ENCODE peak calls at places on chromosomes 11 and 22, in seven cellular contexts. One of them, this sample, is unnamed.

GRCh38 chr22:43819691-43820670 is 7.9 kb upstream of the EFCAB6 start:
- DNase-seq in foreskin fibroblast: no peak
- DNase-seq in lung: no peak
- DNase-seq in SK-N-SH: no peak
- DNase-seq in AG09309: no peak
- DNase-seq in choroid plexus epithelial cell: no peak
- DNase-seq in testis: no peak
- DNase-seq in this sample: no peak

GRCh38 chr22:19178065-19178658 is 374 bp downstream of the SLC25A1 start:
- DNase-seq in lung: no peak
- DNase-seq in AG09309: no peak
- DNase-seq in foreskin fibroblast: no peak
- DNase-seq in choroid plexus epithelial cell: peak; percentile 26
- DNase-seq in testis: peak; percentile 28
- DNase-seq in SK-N-SH: peak; percentile 85
- DNase-seq in this sample: no peak

GRCh38 chr22:37089451-37089850 is 20.1 kb downstream of the TMPRSS6 start:
- DNase-seq in AG09309: no peak
- DNase-seq in choroid plexus epithelial cell: no peak
- DNase-seq in testis: no peak
- DNase-seq in SK-N-SH: no peak
- DNase-seq in foreskin fibroblast: no peak
- DNase-seq in lung: no peak
- DNase-seq in this sample: no peak

GRCh38 chr11:134615041-134615615 is 203.1 kb upstream of the B3GAT1 start:
- DNase-seq in testis: no peak
- DNase-seq in foreskin fibroblast: no peak
- DNase-seq in choroid plexus epithelial cell: no peak
- DNase-seq in SK-N-SH: no peak
- DNase-seq in lung: no peak
- DNase-seq in AG09309: no peak
- DNase-seq in this sample: peak; percentile 69

GRCh38 chr11:131511794-131512193 is 141.4 kb downstream of the NTM start:
- DNase-seq in lung: no peak
- DNase-seq in foreskin fibroblast: no peak
- DNase-seq in SK-N-SH: peak; percentile 43
- DNase-seq in choroid plexus epithelial cell: peak; percentile 9
- DNase-seq in AG09309: no peak
- DNase-seq in testis: peak; percentile 41
- DNase-seq in this sample: no peak

GRCh38 chr11:45144126-45145082 is 2.0 kb upstream of the PRDM11 start:
- DNase-seq in foreskin fibroblast: no peak
- DNase-seq in lung: peak; percentile 19
- DNase-seq in testis: peak; percentile 11
- DNase-seq in choroid plexus epithelial cell: no peak
- DNase-seq in AG09309: no peak
- DNase-seq in SK-N-SH: no peak
- DNase-seq in this sample: peak; percentile 63

GRCh38 chr11:104033134-104033533 is 3.3 kb upstream of the DDI1 start:
- DNase-seq in foreskin fibroblast: peak; percentile 82
- DNase-seq in lung: no peak
- DNase-seq in AG09309: no peak
- DNase-seq in choroid plexus epithelial cell: peak; percentile 97
- DNase-seq in SK-N-SH: peak; percentile 45
- DNase-seq in testis: peak; percentile 51
- DNase-seq in this sample: no peak

GRCh38 chr11:67306769-67307544 is 3.6 kb downstream of the SSH3 start:
- DNase-seq in lung: no peak
- DNase-seq in AG09309: no peak
- DNase-seq in testis: no peak
- DNase-seq in SK-N-SH: no peak
- DNase-seq in choroid plexus epithelial cell: no peak
- DNase-seq in foreskin fibroblast: no peak
- DNase-seq in this sample: no peak

GRCh38 chr22:30743257-30744020 is 48.8 kb downstream of the OSBP2 start:
- DNase-seq in testis: no peak
- DNase-seq in choroid plexus epithelial cell: no peak
- DNase-seq in lung: no peak
- DNase-seq in foreskin fibroblast: no peak
- DNase-seq in AG09309: no peak
- DNase-seq in SK-N-SH: no peak
- DNase-seq in this sample: no peak

GRCh38 chr22:36339171-36340065 is 48.3 kb downstream of the MYH9 start:
- DNase-seq in SK-N-SH: no peak
- DNase-seq in lung: no peak
- DNase-seq in AG09309: peak; percentile 57
- DNase-seq in choroid plexus epithelial cell: peak; percentile 70
- DNase-seq in testis: no peak
- DNase-seq in foreskin fibroblast: peak; percentile 76
- DNase-seq in this sample: no peak

GRCh38 chr22:45268167-45268957 is 16.4 kb upstream of the UPK3A start:
- DNase-seq in testis: peak; percentile 34
- DNase-seq in lung: no peak
- DNase-seq in foreskin fibroblast: no peak
- DNase-seq in SK-N-SH: peak; percentile 94
- DNase-seq in choroid plexus epithelial cell: no peak
- DNase-seq in AG09309: no peak
- DNase-seq in this sample: no peak

GRCh38 chr11:57290288-57290687 is 34.5 kb downstream of the TNKS1BP1 start:
- DNase-seq in testis: no peak
- DNase-seq in AG09309: no peak
- DNase-seq in foreskin fibroblast: peak; percentile 64
- DNase-seq in SK-N-SH: no peak
- DNase-seq in choroid plexus epithelial cell: peak; percentile 80
- DNase-seq in lung: no peak
- DNase-seq in this sample: no peak

GRCh38 chr11:31841435-31841834 is 30.3 kb upstream of the PAX6 start:
- DNase-seq in SK-N-SH: no peak
- DNase-seq in choroid plexus epithelial cell: no peak
- DNase-seq in AG09309: no peak
- DNase-seq in lung: no peak
- DNase-seq in foreskin fibroblast: no peak
- DNase-seq in testis: no peak
- DNase-seq in this sample: no peak

GRCh38 chr11:103622296-103622695 is 414.1 kb upstream of the DDI1 start:
- DNase-seq in AG09309: no peak
- DNase-seq in foreskin fibroblast: no peak
- DNase-seq in choroid plexus epithelial cell: no peak
- DNase-seq in lung: no peak
- DNase-seq in testis: no peak
- DNase-seq in SK-N-SH: peak; percentile 16
- DNase-seq in this sample: no peak

GRCh38 chr11:117909611-117910382 is 19.4 kb downstream of the TMPRSS13 start:
- DNase-seq in AG09309: no peak
- DNase-seq in testis: peak; percentile 89
- DNase-seq in choroid plexus epithelial cell: no peak
- DNase-seq in SK-N-SH: no peak
- DNase-seq in foreskin fibroblast: no peak
- DNase-seq in lung: no peak
- DNase-seq in this sample: no peak

GRCh38 chr11:26792956-26793355 is 71.1 kb upstream of the SLC5A12 start:
- DNase-seq in AG09309: peak; percentile 17
- DNase-seq in choroid plexus epithelial cell: peak; percentile 15
- DNase-seq in foreskin fibroblast: peak; percentile 26
- DNase-seq in testis: no peak
- DNase-seq in lung: no peak
- DNase-seq in SK-N-SH: no peak
- DNase-seq in this sample: no peak

GRCh38 chr11:33695051-33695566 is 5.5 kb downstream of the C11orf91 start:
- DNase-seq in AG09309: no peak
- DNase-seq in choroid plexus epithelial cell: no peak
- DNase-seq in lung: no peak
- DNase-seq in testis: no peak
- DNase-seq in SK-N-SH: no peak
- DNase-seq in foreskin fibroblast: no peak
- DNase-seq in this sample: no peak

GRCh38 chr11:3092603-3093141 is 35.4 kb upstream of the CARS1 start:
- DNase-seq in foreskin fibroblast: no peak
- DNase-seq in lung: no peak
- DNase-seq in testis: no peak
- DNase-seq in choroid plexus epithelial cell: no peak
- DNase-seq in AG09309: no peak
- DNase-seq in SK-N-SH: peak; percentile 41
- DNase-seq in this sample: no peak

GRCh38 chr11:13465909-13466371 is 2.9 kb upstream of the BTBD10 start:
- DNase-seq in testis: no peak
- DNase-seq in SK-N-SH: peak; percentile 58
- DNase-seq in AG09309: no peak
- DNase-seq in choroid plexus epithelial cell: peak; percentile 74
- DNase-seq in foreskin fibroblast: peak; percentile 18
- DNase-seq in lung: no peak
- DNase-seq in this sample: no peak

GRCh38 chr11:33052241-33052640 is 12.9 kb downstream of the TCP11L1 start:
- DNase-seq in choroid plexus epithelial cell: no peak
- DNase-seq in AG09309: no peak
- DNase-seq in lung: no peak
- DNase-seq in foreskin fibroblast: no peak
- DNase-seq in SK-N-SH: no peak
- DNase-seq in testis: no peak
- DNase-seq in this sample: no peak

GRCh38 chr11:76762867-76763572 is 20.1 kb upstream of the TSKU start:
- DNase-seq in lung: no peak
- DNase-seq in testis: no peak
- DNase-seq in choroid plexus epithelial cell: no peak
- DNase-seq in SK-N-SH: no peak
- DNase-seq in foreskin fibroblast: no peak
- DNase-seq in AG09309: no peak
- DNase-seq in this sample: no peak

GRCh38 chr22:23113847-23114720 is 27.7 kb downstream of the RSPH14 start:
- DNase-seq in testis: no peak
- DNase-seq in AG09309: no peak
- DNase-seq in lung: no peak
- DNase-seq in choroid plexus epithelial cell: no peak
- DNase-seq in SK-N-SH: no peak
- DNase-seq in foreskin fibroblast: no peak
- DNase-seq in this sample: no peak

GRCh38 chr22:23499845-23500500 is 80.1 kb downstream of the IGLL1 start:
- DNase-seq in AG09309: no peak
- DNase-seq in foreskin fibroblast: no peak
- DNase-seq in SK-N-SH: no peak
- DNase-seq in lung: no peak
- DNase-seq in testis: no peak
- DNase-seq in choroid plexus epithelial cell: no peak
- DNase-seq in this sample: no peak

GRCh38 chr22:25835348-25835747 is 93.4 kb downstream of the MYO18B start:
- DNase-seq in AG09309: no peak
- DNase-seq in choroid plexus epithelial cell: no peak
- DNase-seq in lung: no peak
- DNase-seq in testis: no peak
- DNase-seq in foreskin fibroblast: no peak
- DNase-seq in SK-N-SH: no peak
- DNase-seq in this sample: no peak

GRCh38 chr11:126436209-126436608 is 80.7 kb downstream of the ST3GAL4 start:
- DNase-seq in testis: no peak
- DNase-seq in lung: no peak
- DNase-seq in SK-N-SH: no peak
- DNase-seq in foreskin fibroblast: no peak
- DNase-seq in AG09309: no peak
- DNase-seq in choroid plexus epithelial cell: no peak
- DNase-seq in this sample: no peak

DNA sequence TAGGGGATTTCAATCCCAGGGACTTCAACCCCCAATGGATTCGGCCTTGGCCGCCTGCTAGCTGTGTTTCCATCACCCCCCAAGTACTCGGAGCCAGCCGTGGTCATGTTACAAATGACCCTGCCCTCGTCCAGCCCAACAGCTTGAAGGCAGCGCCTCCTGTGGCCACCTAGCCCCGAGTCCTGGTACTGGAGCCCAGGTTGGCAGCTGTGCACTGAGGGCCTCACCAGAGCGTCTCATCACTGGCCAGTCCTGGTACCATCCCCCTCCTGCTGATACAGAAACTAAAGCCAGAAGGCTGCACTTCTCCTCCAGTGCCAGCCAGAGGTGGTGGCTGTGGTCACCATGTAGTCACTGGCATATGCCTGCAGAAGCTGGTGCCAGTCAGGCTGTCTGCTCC is 44.9 kb upstream of the FADD start:
- DNase-seq in lung: no peak
- DNase-seq in AG09309: no peak
- DNase-seq in choroid plexus epithelial cell: peak; percentile 45
- DNase-seq in foreskin fibroblast: no peak
- DNase-seq in SK-N-SH: peak; percentile 58
- DNase-seq in testis: no peak
- DNase-seq in this sample: no peak
- TF ChIP-seq CTCF in lung: no peak
- TF ChIP-seq CTCF in AG09309: peak; percentile 59
- TF ChIP-seq CTCF in choroid plexus epithelial cell: peak; percentile 66
- TF ChIP-seq CTCF in foreskin fibroblast: no peak
- TF ChIP-seq CTCF in SK-N-SH: no peak
- TF ChIP-seq CTCF in testis: no peak
- TF ChIP-seq CTCF in this sample: peak; percentile 52

GRCh38 chr22:41947181-41948080 is 479 bp upstream of the CENPM start:
- DNase-seq in foreskin fibroblast: no peak
- DNase-seq in lung: no peak
- DNase-seq in AG09309: no peak
- DNase-seq in testis: no peak
- DNase-seq in SK-N-SH: no peak
- DNase-seq in choroid plexus epithelial cell: no peak
- DNase-seq in this sample: no peak

GRCh38 chr22:41943661-41944209 is 3.2 kb downstream of the CENPM start:
- DNase-seq in SK-N-SH: no peak
- DNase-seq in lung: no peak
- DNase-seq in choroid plexus epithelial cell: no peak
- DNase-seq in AG09309: no peak
- DNase-seq in foreskin fibroblast: peak; percentile 29
- DNase-seq in testis: no peak
- DNase-seq in this sample: no peak

GRCh38 chr22:41949297-41949965 is 2.5 kb upstream of the CENPM start:
- DNase-seq in SK-N-SH: no peak
- DNase-seq in lung: no peak
- DNase-seq in testis: no peak
- DNase-seq in choroid plexus epithelial cell: no peak
- DNase-seq in foreskin fibroblast: no peak
- DNase-seq in AG09309: no peak
- DNase-seq in this sample: no peak

GRCh38 chr22:41948142-41948541 is 1.2 kb upstream of the CENPM start:
- DNase-seq in AG09309: no peak
- DNase-seq in testis: no peak
- DNase-seq in foreskin fibroblast: no peak
- DNase-seq in lung: no peak
- DNase-seq in SK-N-SH: no peak
- DNase-seq in choroid plexus epithelial cell: no peak
- DNase-seq in this sample: no peak

GRCh38 chr22:41946360-41947180 is at the start of gene CENPM:
- DNase-seq in AG09309: peak; percentile 61
- DNase-seq in choroid plexus epithelial cell: peak; percentile 95
- DNase-seq in testis: peak; percentile 96
- DNase-seq in SK-N-SH: peak; percentile 85
- DNase-seq in lung: peak; percentile 92
- DNase-seq in foreskin fibroblast: peak; percentile 88
- DNase-seq in this sample: peak; percentile 98
- TF ChIP-seq CTCF in AG09309: peak; percentile 45
- TF ChIP-seq CTCF in choroid plexus epithelial cell: peak; percentile 42
- TF ChIP-seq CTCF in testis: no peak
- TF ChIP-seq CTCF in SK-N-SH: peak; percentile 23
- TF ChIP-seq CTCF in lung: no peak
- TF ChIP-seq CTCF in foreskin fibroblast: peak; percentile 27
- TF ChIP-seq CTCF in this sample: peak; percentile 25

GRCh38 chr11:18012906-18013781 is at the start of gene SERGEF:
- DNase-seq in SK-N-SH: peak; percentile 94
- DNase-seq in testis: peak; percentile 93
- DNase-seq in choroid plexus epithelial cell: peak; percentile 88
- DNase-seq in lung: peak; percentile 96
- DNase-seq in AG09309: peak; percentile 32
- DNase-seq in foreskin fibroblast: peak; percentile 87
- DNase-seq in this sample: peak; percentile 93
- TF ChIP-seq CTCF in SK-N-SH: no peak
- TF ChIP-seq CTCF in testis: no peak
- TF ChIP-seq CTCF in choroid plexus epithelial cell: no peak
- TF ChIP-seq CTCF in lung: no peak
- TF ChIP-seq CTCF in AG09309: no peak
- TF ChIP-seq CTCF in foreskin fibroblast: no peak
- TF ChIP-seq CTCF in this sample: peak; percentile 28

GRCh38 chr11:47768090-47768620 is 1.0 kb upstream of the FNBP4 start:
- DNase-seq in choroid plexus epithelial cell: peak; percentile 83
- DNase-seq in foreskin fibroblast: peak; percentile 78
- DNase-seq in SK-N-SH: peak; percentile 72
- DNase-seq in AG09309: peak; percentile 45
- DNase-seq in lung: peak; percentile 79
- DNase-seq in testis: peak; percentile 86
- DNase-seq in this sample: no peak
- TF ChIP-seq CTCF in choroid plexus epithelial cell: peak; percentile 9
- TF ChIP-seq CTCF in foreskin fibroblast: no peak
- TF ChIP-seq CTCF in SK-N-SH: no peak
- TF ChIP-seq CTCF in AG09309: no peak
- TF ChIP-seq CTCF in lung: no peak
- TF ChIP-seq CTCF in testis: no peak
- TF ChIP-seq CTCF in this sample: no peak

This sample was measured in osteocyte.